ENCODE peak calls at places on chromosomes 2 and 18, in eight cellular contexts. V is A549, X is tibial nerve, I is heart left ventricle, T is transverse colon, B is ovary, Q is testis, L is adrenal gland. N is an unnamed sample.
A peak's percentile ranks its signal among the peaks of the same experiment; 100 is the strongest.

GRCh38 chr2:223055140-223055539 is 3.1 kb downstream of the KCNE4 start:
- DNase-seq in V (no peak), X (peak; percentile 59), I (peak; percentile 51), T (no peak), B (no peak), Q (no peak), L (no peak), N (no peak)

GRCh38 chr2:43423941-43424261 is 171.9 kb downstream of the THADA start:
- DNase-seq in V (no peak), X (no peak), I (no peak), T (no peak), B (no peak), Q (no peak), L (no peak), N (no peak)

GRCh38 chr2:235066895-235067294 is 115.1 kb downstream of the SH3BP4 start:
- DNase-seq in V (no peak), X (no peak), I (no peak), T (no peak), B (no peak), Q (no peak), L (no peak), N (no peak)

GRCh38 chr2:138742446-138743057 is 37.6 kb downstream of the NXPH2 start:
- DNase-seq in V (no peak), X (no peak), I (no peak), T (no peak), B (no peak), Q (no peak), L (no peak), N (no peak)

GRCh38 chr2:188114014-188114413 is 177.7 kb upstream of the GULP1 start:
- DNase-seq in V (no peak), X (no peak), I (no peak), T (no peak), B (no peak), Q (no peak), L (no peak), N (no peak)

GRCh38 chr2:18046558-18046957 is 168.1 kb downstream of the KCNS3 start:
- DNase-seq in V (no peak), X (no peak), I (peak; percentile 37), T (no peak), B (no peak), Q (no peak), L (no peak), N (no peak)

GRCh38 chr2:46309052-46309953 is 12.1 kb downstream of the EPAS1 start:
- DNase-seq in V (no peak), X (no peak), I (no peak), T (no peak), B (no peak), Q (no peak), L (no peak), N (no peak)

GRCh38 chr2:53886406-53887280 is 26.9 kb upstream of the GPR75 start:
- DNase-seq in V (no peak), X (no peak), I (no peak), T (no peak), B (no peak), Q (no peak), L (no peak), N (no peak)

GRCh38 chr2:10225291-10226031 is 77.2 kb upstream of the HPCAL1 start:
- DNase-seq in V (no peak), X (no peak), I (no peak), T (no peak), B (no peak), Q (no peak), L (no peak), N (no peak)

GRCh38 chr18:59001166-59001565 is 136.5 kb downstream of the ZNF532 start:
- DNase-seq in V (no peak), X (no peak), I (no peak), T (no peak), B (no peak), Q (no peak), L (no peak), N (no peak)

GRCh38 chr18:58995663-58996062 is 131.0 kb downstream of the ZNF532 start:
- DNase-seq in V (no peak), X (no peak), I (no peak), T (no peak), B (no peak), Q (no peak), L (no peak), N (no peak)

GRCh38 chr18:58996131-58996632 is 131.5 kb downstream of the ZNF532 start:
- DNase-seq in V (no peak), X (no peak), I (peak; percentile 76), T (no peak), B (no peak), Q (no peak), L (no peak), N (no peak)

GRCh38 chr18:58997811-58998337 is 133.2 kb downstream of the ZNF532 start:
- DNase-seq in V (no peak), X (no peak), I (peak; percentile 75), T (no peak), B (no peak), Q (no peak), L (peak; percentile 16), N (no peak)

GRCh38 chr18:58998421-58999203 is 133.9 kb downstream of the ZNF532 start:
- DNase-seq in V (no peak), X (peak; percentile 68), I (peak; percentile 72), T (peak; percentile 14), B (peak; percentile 72), Q (peak; percentile 84), L (peak; percentile 43), N (peak; percentile 29)
- TF ChIP-seq CTCF in V (no peak), X (no peak), I (no peak), T (no peak), B (no peak), Q (no peak), L (no peak), N (no peak)

DNA sequence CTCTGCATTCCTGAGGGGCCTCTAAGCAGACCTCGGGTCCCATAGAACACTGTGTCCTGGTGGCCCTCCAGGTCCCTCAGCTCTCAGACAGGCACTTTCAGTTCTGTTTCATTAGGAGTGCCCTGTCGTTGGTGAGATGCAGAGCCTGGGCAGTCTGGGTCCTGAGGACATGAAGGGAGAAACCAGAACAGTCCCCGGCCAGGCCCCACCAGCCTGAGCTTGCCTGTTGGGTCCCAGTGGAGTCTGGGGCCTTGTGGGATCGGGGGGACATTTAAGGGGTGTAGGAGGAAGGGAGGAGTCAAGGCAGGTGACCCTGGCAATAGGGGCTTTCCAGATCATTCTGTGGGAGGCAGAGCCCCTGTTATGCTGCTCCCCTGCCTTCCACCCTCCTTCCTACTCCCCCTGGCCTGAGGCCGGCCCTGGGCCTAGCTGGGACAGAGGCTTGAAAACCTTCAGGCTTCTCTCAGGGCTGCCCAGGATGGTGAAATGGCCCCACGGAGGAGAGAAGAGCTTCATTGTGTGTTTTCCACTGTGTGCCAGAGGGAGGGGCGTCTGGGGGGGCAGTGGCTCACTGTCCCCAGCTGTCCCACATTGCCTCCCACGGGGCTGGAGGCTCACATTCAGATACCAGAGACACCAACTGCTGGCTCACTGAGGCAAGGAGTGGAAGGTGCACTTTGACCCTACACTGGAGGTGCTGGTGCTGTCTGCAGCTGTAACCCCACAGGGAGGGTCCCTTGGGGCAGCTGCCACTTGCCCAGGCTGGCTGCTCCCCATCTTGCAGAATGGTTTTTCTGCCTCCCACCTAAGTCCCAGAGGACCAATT is 26.6 kb upstream of the CATIP start:
- DNase-seq in V (no peak), X (no peak), I (no peak), T (peak; percentile 25), B (no peak), Q (no peak), L (no peak), N (no peak)
- TF ChIP-seq POLR2A in V (no peak), X (no peak), I (no peak), T (no peak), B (no peak), Q (no peak), L (no peak), N (no peak)

GRCh38 chr18:12245793-12246135 is 8.4 kb upstream of the CIDEA start:
- DNase-seq in V (no peak), X (no peak), I (no peak), T (no peak), B (no peak), Q (no peak), L (no peak), N (no peak)

GRCh38 chr18:12247946-12248345 is 6.2 kb upstream of the CIDEA start:
- DNase-seq in V (no peak), X (no peak), I (no peak), T (no peak), B (no peak), Q (no peak), L (no peak), N (no peak)

GRCh38 chr18:12248926-12249720 is 5.0 kb upstream of the CIDEA start:
- DNase-seq in V (no peak), X (no peak), I (no peak), T (no peak), B (no peak), Q (no peak), L (no peak), N (no peak)

GRCh38 chr18:12251311-12251710 is 2.9 kb upstream of the CIDEA start:
- DNase-seq in V (no peak), X (no peak), I (no peak), T (no peak), B (no peak), Q (no peak), L (no peak), N (no peak)

DNA sequence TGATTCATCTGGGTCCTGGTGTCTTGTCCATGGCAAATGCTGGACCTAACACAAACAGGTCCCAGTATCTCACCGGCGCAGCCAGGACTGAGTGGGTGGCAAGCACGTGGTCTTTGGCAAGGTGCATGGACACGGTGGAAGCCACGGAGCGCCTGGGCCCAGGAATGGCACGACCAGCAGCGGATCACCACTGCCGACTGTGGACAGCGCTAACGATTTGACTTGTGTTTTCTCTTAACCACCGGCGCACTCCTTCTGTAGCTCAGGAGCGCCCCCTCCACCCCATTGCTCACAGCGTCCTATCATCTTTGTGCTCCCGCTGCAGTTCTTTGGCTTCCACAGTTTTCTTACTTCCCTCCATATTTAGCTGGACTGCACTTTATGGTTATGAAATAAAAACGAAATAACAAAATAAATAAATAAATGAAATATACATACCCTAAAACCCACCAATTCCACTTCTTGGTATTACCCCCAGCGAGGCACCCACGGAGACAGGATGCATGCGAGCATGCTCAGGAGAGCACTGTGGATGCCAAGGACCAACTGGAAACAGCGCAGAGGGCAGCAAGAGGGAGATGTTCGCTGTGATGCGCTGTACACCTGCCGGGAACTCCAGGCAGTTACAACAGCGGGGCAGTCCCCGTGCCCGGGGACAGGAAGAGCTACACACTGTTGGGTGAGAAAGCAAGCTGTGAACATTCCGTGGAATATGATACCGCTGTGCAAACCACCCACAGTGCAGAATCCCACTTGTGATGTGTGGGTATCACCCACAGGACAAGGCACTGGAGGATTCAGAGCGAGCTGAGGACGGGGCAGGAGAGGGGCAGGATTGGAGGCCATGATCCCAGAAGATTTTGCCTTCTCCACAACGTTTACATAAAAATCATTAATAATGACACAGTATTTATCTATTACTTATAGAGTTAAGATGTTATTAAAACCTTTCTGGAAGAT is 7.0 kb upstream of the CIDEA start:
- DNase-seq in V (peak; percentile 21), X (no peak), I (no peak), T (no peak), B (no peak), Q (no peak), L (no peak), N (no peak)
- TF ChIP-seq CTCF in V (peak; percentile 32), X (no peak), I (peak; percentile 10), T (no peak), B (no peak), Q (no peak), L (no peak), N (no peak)

DNA sequence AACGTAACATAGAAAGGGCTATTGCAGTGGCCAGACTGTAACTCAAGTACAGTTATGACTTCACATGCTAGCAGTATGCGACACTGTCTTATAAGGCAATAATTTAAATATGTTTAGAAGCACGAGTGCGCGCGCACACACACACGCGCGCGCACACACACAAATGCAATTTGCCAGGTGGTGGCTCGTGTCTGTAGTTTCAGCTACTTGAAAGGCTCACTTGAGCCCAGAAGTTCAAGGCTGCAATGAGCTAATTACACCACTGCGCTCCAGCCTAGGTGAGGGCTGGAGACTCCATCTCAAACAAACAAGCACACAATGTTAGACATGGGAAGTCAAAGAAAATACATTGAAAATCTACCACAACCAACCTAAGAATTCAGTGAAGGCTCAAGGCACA is 103.7 kb downstream of the USP34 start:
- DNase-seq in V (no peak), X (no peak), I (no peak), T (no peak), B (no peak), Q (no peak), L (no peak), N (no peak)
- TF ChIP-seq POLR2A in V (no peak), X (no peak), I (no peak), T (no peak), B (no peak), Q (no peak), L (no peak), N (no peak)